ENCODE peak calls at places on chromosomes 11 and 22, in six cellular contexts. V, D, Q, P, W and F are unnamed samples.

GRCh38 chr22:45125198-45125597 is 38.5 kb upstream of the NUP50 start:
- DNase-seq in V (no peak), D (no peak), Q (no peak), P (no peak), W (no peak), F (no peak)

GRCh38 chr22:46179748-46180147 is 29.4 kb downstream of the PPARA start:
- DNase-seq in V (no peak), D (no peak), Q (no peak), P (no peak), W (no peak), F (no peak)

GRCh38 chr11:116217441-116217840 is 555.3 kb downstream of the BUD13 start:
- DNase-seq in V (no peak), D (no peak), Q (no peak), P (no peak), W (no peak), F (no peak)

GRCh38 chr22:48660104-48660794 is 1167.4 kb downstream of the BRD1 start:
- DNase-seq in V (no peak), D (no peak), Q (no peak), P (no peak), W (no peak), F (no peak)

GRCh38 chr11:2892215-2893020 is 6.8 kb upstream of the CDKN1C start:
- DNase-seq in V (peak; percentile 80), D (peak; percentile 59), Q (no peak), P (no peak), W (peak; percentile 92), F (peak; percentile 64)

GRCh38 chr11:60785806-60786361 is 751 bp downstream of the MS4A10 start:
- DNase-seq in V (peak; percentile 14), D (no peak), Q (no peak), P (no peak), W (no peak), F (peak; percentile 34)

GRCh38 chr11:13149991-13150390 is 127.6 kb upstream of the BMAL1 start:
- DNase-seq in V (no peak), D (no peak), Q (no peak), P (no peak), W (no peak), F (no peak)

GRCh38 chr22:21032037-21032842 is at the start of gene SLC7A4:
- DNase-seq in V (no peak), D (no peak), Q (no peak), P (no peak), W (peak; percentile 64), F (no peak)

GRCh38 chr11:121654506-121655480 is 202.0 kb upstream of the SORL1-AS1 start:
- DNase-seq in V (no peak), D (no peak), Q (peak; percentile 51), P (no peak), W (no peak), F (no peak)

GRCh38 chr11:59666969-59667368 is 1.9 kb downstream of the PATL1 start:
- DNase-seq in V (no peak), D (no peak), Q (no peak), P (no peak), W (no peak), F (no peak)

GRCh38 chr22:24067587-24068376 is 56.7 kb downstream of the CABIN1 start:
- DNase-seq in V (no peak), D (no peak), Q (no peak), P (no peak), W (no peak), F (no peak)

GRCh38 chr11:22454461-22454860 is 116.3 kb downstream of the SLC17A6 start:
- DNase-seq in V (no peak), D (no peak), Q (no peak), P (no peak), W (no peak), F (no peak)

GRCh38 chr11:13941790-13942189 is 20.7 kb upstream of the SPON1 start:
- DNase-seq in V (no peak), D (no peak), Q (no peak), P (no peak), W (no peak), F (no peak)

GRCh38 chr11:19595499-19595839 is 117.2 kb upstream of the NAV2 start:
- DNase-seq in V (no peak), D (no peak), Q (no peak), P (no peak), W (no peak), F (no peak)

GRCh38 chr22:41532908-41533825 is 11.1 kb downstream of the POLR3H start:
- DNase-seq in V (peak; percentile 81), D (no peak), Q (peak; percentile 58), P (no peak), W (peak; percentile 71), F (peak; percentile 59)

GRCh38 chr22:41589260-41589600 is 410 bp downstream of the PMM1 start:
- DNase-seq in V (peak; percentile 39), D (peak; percentile 17), Q (no peak), P (no peak), W (peak; percentile 55), F (no peak)

GRCh38 chr11:123298488-123299447 is 103.7 kb upstream of the CLMP start:
- DNase-seq in V (no peak), D (no peak), Q (no peak), P (no peak), W (no peak), F (no peak)

GRCh38 chr22:44538071-44538470 is 40.0 kb upstream of the RTL6 start:
- DNase-seq in V (no peak), D (no peak), Q (peak; percentile 3), P (no peak), W (no peak), F (no peak)

GRCh38 chr11:78660451-78660850 is 85.8 kb upstream of the NARS2 start:
- DNase-seq in V (no peak), D (no peak), Q (no peak), P (no peak), W (no peak), F (no peak)

GRCh38 chr11:122754553-122755322 is 83.6 kb upstream of the CRTAM start:
- DNase-seq in V (peak; percentile 32), D (peak; percentile 17), Q (peak; percentile 24), P (no peak), W (no peak), F (no peak)

GRCh38 chr22:46366801-46367706 is 31.5 kb downstream of the TRMU start:
- DNase-seq in V (no peak), D (no peak), Q (no peak), P (no peak), W (no peak), F (no peak)

GRCh38 chr11:65745049-65745448 is 24.5 kb upstream of the RNASEH2C start:
- DNase-seq in V (no peak), D (no peak), Q (no peak), P (no peak), W (peak; percentile 71), F (no peak)

GRCh38 chr11:5966958-5967357 is 1.3 kb downstream of the OR56A5 start:
- DNase-seq in V (no peak), D (no peak), Q (no peak), P (no peak), W (no peak), F (no peak)

GRCh38 chr11:133086518-133086917 is 445.8 kb downstream of the OPCML start:
- DNase-seq in V (no peak), D (no peak), Q (no peak), P (no peak), W (no peak), F (no peak)

GRCh38 chr22:31676700-31677099 is 14.7 kb upstream of the PISD start:
- DNase-seq in V (no peak), D (peak; percentile 86), Q (no peak), P (peak; percentile 66), W (peak; percentile 94), F (peak; percentile 93)
- TF ChIP-seq POLR2AphosphoS5 in V (no peak), D (no peak), Q (no peak), P (peak; percentile 81), W (peak; percentile 60), F (peak; percentile 50)

DNA sequence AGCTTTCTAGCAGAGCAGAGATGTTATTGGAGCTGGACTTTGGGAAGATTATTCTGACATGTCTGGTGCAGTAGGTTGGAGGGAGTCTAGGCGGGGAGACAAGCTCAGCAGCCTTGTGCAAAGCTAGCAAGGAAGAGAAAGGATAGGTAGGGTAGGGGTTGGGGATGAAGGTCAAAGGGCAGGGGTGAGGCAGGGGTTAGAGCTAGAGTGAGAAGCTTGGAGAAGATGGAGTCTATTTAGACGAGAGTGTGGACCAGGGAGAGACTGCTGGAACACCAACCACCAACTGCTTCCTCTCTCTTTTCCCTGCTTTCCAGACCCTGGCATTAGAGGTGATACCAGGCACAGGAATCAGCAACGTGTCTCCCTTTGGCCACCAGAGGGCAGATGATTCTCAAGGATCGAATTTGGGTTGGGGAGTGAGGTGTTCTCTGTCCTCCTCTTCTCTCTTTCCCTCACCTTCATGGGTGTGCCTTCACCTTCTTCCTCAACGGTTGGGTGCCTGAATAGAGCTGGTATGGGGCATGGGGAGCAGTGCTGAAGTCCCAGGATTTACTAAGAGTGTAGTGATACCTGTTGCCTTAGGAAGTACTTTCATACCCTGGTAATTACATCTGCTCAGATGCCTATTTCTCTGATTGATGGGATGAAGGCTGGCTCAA is 1.8 kb upstream of the MARK2 start:
- DNase-seq in V (peak; percentile 83), D (no peak), Q (peak; percentile 77), P (no peak), W (peak; percentile 78), F (peak; percentile 68)
- H2AFZ ChIP-seq in V (peak overlapping the region; percentile 92), D (no peak overlapping the region), Q (peak overlapping the region; percentile 52), P (peak overlapping the region; percentile 46), W (peak overlapping the region; percentile 77), F (peak overlapping the region; percentile 49)

GRCh38 chr22:19723990-19724827 is 870 bp downstream of the GP1BB start:
- DNase-seq in V (peak; percentile 97), D (no peak), Q (peak; percentile 44), P (no peak), W (no peak), F (peak; percentile 70)

GRCh38 chr22:19723165-19723989 is at the start of gene GP1BB:
- DNase-seq in V (peak; percentile 100), D (no peak), Q (no peak), P (no peak), W (no peak), F (peak; percentile 39)

GRCh38 chr22:19722175-19722914 is 994 bp upstream of the GP1BB start:
- DNase-seq in V (peak; percentile 97), D (no peak), Q (no peak), P (no peak), W (no peak), F (no peak)

GRCh38 chr22:19721486-19722172 is 1.7 kb upstream of the GP1BB start:
- DNase-seq in V (no peak), D (no peak), Q (peak; percentile 32), P (no peak), W (no peak), F (no peak)

DNA sequence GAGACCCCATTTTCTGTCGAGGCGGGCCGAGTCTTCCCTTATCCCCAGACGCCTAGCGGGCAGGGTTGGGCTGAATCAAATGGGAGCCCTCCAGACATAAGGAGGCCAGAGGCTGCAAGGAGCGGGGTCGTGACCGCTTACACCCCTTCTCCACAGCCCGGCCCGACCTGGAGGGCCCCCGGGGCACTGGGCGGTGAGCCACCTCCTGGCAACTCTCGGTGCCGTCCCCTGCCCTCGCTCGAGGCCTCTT is 499 bp upstream of the GP1BB start:
- DNase-seq in V (no peak), D (no peak), Q (no peak), P (no peak), W (no peak), F (no peak)
- TF ChIP-seq POLR2AphosphoS5 in V (no peak), D (no peak), Q (no peak), P (no peak), W (no peak), F (no peak)

GRCh38 chr11:35390737-35391682 is 28.3 kb downstream of the SLC1A2 start:
- DNase-seq in V (peak; percentile 10), D (no peak), Q (peak; percentile 78), P (peak; percentile 82), W (no peak), F (no peak)
- H2AFZ ChIP-seq in V (no peak overlapping the region), D (no peak overlapping the region), Q (peak overlapping the region; percentile 65), P (no peak overlapping the region), W (no peak overlapping the region), F (no peak overlapping the region)